ENCODE peak calls at places on chromosomes 13 and 19, in four cellular contexts. C is H1, V is HCT116, N is GM12878. D is an unnamed sample.

GRCh38 chr19:18153555-18154134 is 682 bp downstream of the PIK3R2 start:
- DNase-seq in C (no peak), V (no peak), N (no peak), D (no peak)

GRCh38 chr19:10550336-10550735 is 6.6 kb downstream of the ATG4D start:
- DNase-seq in C (no peak), V (no peak), N (no peak), D (no peak)

GRCh38 chr13:110403315-110403714 is 96.2 kb downstream of the COL4A2 start:
- DNase-seq in C (no peak), V (no peak), N (no peak), D (no peak)

GRCh38 chr13:66657165-66657895 is 572.8 kb downstream of the PCDH9 start:
- DNase-seq in C (no peak), V (peak; percentile 70), N (no peak), D (no peak)

GRCh38 chr19:23378948-23379347 is 16.3 kb downstream of the ZNF91 start:
- DNase-seq in C (no peak), V (no peak), N (no peak), D (no peak)

GRCh38 chr13:51823861-51824260 is 19.9 kb upstream of the DHRS12 start:
- DNase-seq in C (no peak), V (no peak), N (no peak), D (no peak)

GRCh38 chr13:25286308-25286968 is 850 bp downstream of the MTMR6 start:
- DNase-seq in C (no peak), V (no peak), N (no peak), D (peak; percentile 37)

GRCh38 chr19:3080281-3080680 is 13.9 kb upstream of the GNA11 start:
- DNase-seq in C (no peak), V (no peak), N (no peak), D (peak; percentile 43)

GRCh38 chr13:87851395-87851794 is 180.2 kb downstream of the SLITRK5 start:
- DNase-seq in C (no peak), V (no peak), N (no peak), D (no peak)

GRCh38 chr19:39166571-39167391 is 30.0 kb upstream of the NCCRP1 start:
- DNase-seq in C (no peak), V (no peak), N (no peak), D (no peak)

DNA sequence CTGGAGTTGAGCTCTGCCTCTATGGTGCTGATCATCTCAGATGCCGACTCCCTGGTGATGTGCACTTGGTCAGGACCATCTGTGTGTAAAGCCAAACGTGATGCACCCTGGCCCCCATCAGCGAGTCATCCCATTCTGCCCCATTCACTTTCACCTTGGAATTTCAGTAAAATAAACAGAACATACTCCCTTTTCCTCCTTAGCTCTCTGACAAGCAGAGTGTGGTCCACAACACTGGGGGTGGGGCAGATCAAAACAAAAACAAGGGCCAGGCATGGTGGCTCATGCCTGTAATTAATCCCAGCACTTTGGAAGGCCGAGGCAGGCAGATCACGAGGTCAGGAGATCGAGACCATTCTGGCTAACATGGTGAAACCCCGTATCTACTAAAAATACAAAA is 12.3 kb downstream of the CEACAM20 start:
- DNase-seq in C (no peak), V (no peak), N (no peak), D (no peak)
- H3K4me3 ChIP-seq in C (no peak overlapping the region), V (no peak overlapping the region), N (no peak overlapping the region), D (no peak overlapping the region)

GRCh38 chr19:4971424-4971793 is 2.5 kb downstream of the KDM4B start:
- DNase-seq in C (no peak), V (no peak), N (no peak), D (peak; percentile 66)
- TF ChIP-seq EGR1 in C (no peak), V (no peak), N (no peak), D (no peak)

GRCh38 chr13:96403241-96403640 is 313.3 kb downstream of the HS6ST3 start:
- DNase-seq in C (no peak), V (no peak), N (no peak), D (no peak)

GRCh38 chr13:96397807-96398206 is 307.9 kb downstream of the HS6ST3 start:
- DNase-seq in C (no peak), V (no peak), N (no peak), D (no peak)
- H3K4me3 ChIP-seq in C (no peak overlapping the region), V (no peak overlapping the region), N (no peak overlapping the region), D (no peak overlapping the region)

DNA sequence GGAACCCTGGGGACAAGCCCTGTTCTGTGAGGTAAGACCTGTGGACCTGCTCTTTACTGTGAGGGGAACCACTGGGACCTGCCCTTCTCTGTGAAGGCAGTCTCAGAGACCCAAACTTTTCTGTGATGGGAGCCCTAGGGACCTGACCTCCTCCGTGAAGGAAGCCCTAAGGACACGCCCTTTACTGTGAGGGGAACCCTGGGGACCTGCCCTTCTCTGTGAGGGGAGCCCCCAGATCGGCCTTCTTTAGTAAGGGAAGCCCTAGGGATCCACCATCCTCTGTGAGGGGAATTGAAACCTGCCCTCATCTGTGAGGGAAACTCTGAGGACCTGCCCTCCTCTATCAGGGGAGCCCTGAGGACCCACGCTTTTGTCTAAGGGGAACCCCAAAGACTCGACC is 343.5 kb downstream of the UQCRFS1 start:
- DNase-seq in C (no peak), V (no peak), N (peak; percentile 4), D (no peak)
- TF ChIP-seq EGR1 in C (no peak), V (no peak), N (no peak), D (no peak)

DNA sequence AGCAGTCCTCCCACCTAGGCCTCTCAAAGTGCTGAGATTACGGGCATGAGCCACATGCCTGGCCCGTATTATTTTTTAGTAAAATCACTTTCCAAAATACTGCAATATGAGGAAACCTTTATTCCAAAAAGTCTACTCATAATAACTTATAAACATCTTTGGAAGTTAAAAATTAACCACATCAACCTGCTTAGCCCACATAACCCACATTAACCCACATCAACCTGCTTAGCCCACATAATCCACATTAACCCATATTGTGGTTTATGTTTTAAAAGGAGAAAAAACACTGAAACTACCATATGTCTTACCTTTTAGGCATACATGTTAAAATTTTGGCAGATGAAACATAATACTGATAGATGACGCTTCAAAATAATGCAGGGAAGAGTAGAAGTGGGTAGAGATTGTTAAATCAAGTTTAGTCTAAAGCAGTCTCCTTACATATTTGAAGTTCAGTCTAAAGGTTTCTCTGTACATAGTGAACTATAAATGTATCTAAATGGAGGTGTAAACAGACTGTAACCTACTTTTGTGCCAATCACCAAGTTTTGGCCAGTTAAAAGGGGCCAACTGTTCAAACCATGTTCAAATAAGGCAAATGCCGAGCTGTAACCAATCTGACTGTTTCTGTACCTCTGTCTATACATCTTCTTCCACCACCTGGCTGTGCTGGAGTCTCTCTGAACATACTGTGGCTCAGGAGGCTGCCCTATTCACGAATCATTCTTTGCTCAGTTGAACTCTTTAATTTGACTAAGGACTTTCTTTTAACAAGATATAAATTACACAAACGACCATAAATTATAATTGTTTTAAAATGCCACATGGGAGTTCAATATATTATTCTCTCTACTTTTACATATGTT is 14.5 kb downstream of the KPNA3 start:
- DNase-seq in C (no peak), V (no peak), N (no peak), D (no peak)
- H3K4me3 ChIP-seq in C (no peak overlapping the region), V (no peak overlapping the region), N (no peak overlapping the region), D (no peak overlapping the region)

GRCh38 chr13:38686635-38687245 is at the start of gene FREM2:
- DNase-seq in C (peak; percentile 91), V (no peak), N (no peak), D (no peak)
- TF ChIP-seq EGR1 in C (no peak), V (no peak), N (no peak), D (no peak)